ENCODE peak calls at places on chromosomes 2 and 18, in six cellular contexts. One of them, this sample, is unnamed.

GRCh38 chr2:16738361-16739225 is 73.0 kb upstream of the CYRIA start:
- DNase-seq in testis: no peak
- DNase-seq in right lobe of liver: no peak
- DNase-seq in AG10803: no peak
- DNase-seq in HFFc6: no peak
- DNase-seq in MCF 10A: peak
- DNase-seq in this sample: no peak

GRCh38 chr2:21866316-21866715 is 742.5 kb downstream of the TDRD15 start:
- DNase-seq in MCF 10A: no peak
- DNase-seq in right lobe of liver: peak
- DNase-seq in AG10803: no peak
- DNase-seq in testis: no peak
- DNase-seq in HFFc6: no peak
- DNase-seq in this sample: no peak

GRCh38 chr2:232343816-232344215 is 34.7 kb upstream of the ALPP start:
- DNase-seq in AG10803: no peak
- DNase-seq in MCF 10A: no peak
- DNase-seq in HFFc6: no peak
- DNase-seq in testis: no peak
- DNase-seq in right lobe of liver: no peak
- DNase-seq in this sample: no peak

GRCh38 chr2:23127465-23127864 is 257.5 kb upstream of the KLHL29 start:
- DNase-seq in AG10803: no peak
- DNase-seq in MCF 10A: no peak
- DNase-seq in HFFc6: no peak
- DNase-seq in testis: no peak
- DNase-seq in right lobe of liver: peak
- DNase-seq in this sample: no peak

GRCh38 chr2:143357956-143358355 is 228.7 kb downstream of the ARHGAP15 start:
- DNase-seq in testis: no peak
- DNase-seq in MCF 10A: peak
- DNase-seq in HFFc6: no peak
- DNase-seq in right lobe of liver: no peak
- DNase-seq in AG10803: no peak
- DNase-seq in this sample: no peak

GRCh38 chr2:85413592-85414421 is 3.6 kb upstream of the CAPG start:
- DNase-seq in AG10803: peak
- DNase-seq in HFFc6: peak
- DNase-seq in testis: no peak
- DNase-seq in right lobe of liver: no peak
- DNase-seq in MCF 10A: peak
- DNase-seq in this sample: no peak

GRCh38 chr18:58176915-58177717 is 133.1 kb downstream of the NEDD4L start:
- DNase-seq in HFFc6: peak
- DNase-seq in MCF 10A: peak
- DNase-seq in AG10803: peak
- DNase-seq in testis: no peak
- DNase-seq in right lobe of liver: no peak
- DNase-seq in this sample: no peak

GRCh38 chr2:152061383-152061782 is 37.5 kb downstream of the CACNB4 start:
- DNase-seq in MCF 10A: no peak
- DNase-seq in HFFc6: no peak
- DNase-seq in testis: no peak
- DNase-seq in right lobe of liver: no peak
- DNase-seq in AG10803: no peak
- DNase-seq in this sample: no peak

GRCh38 chr2:160615706-160616105 is 122.1 kb upstream of the RBMS1 start:
- DNase-seq in MCF 10A: no peak
- DNase-seq in AG10803: no peak
- DNase-seq in testis: no peak
- DNase-seq in HFFc6: no peak
- DNase-seq in right lobe of liver: no peak
- DNase-seq in this sample: no peak

GRCh38 chr2:239729681-239730566 is 295.2 kb downstream of the NDUFA10 start:
- DNase-seq in testis: no peak
- DNase-seq in right lobe of liver: peak
- DNase-seq in HFFc6: no peak
- DNase-seq in MCF 10A: no peak
- DNase-seq in AG10803: no peak
- DNase-seq in this sample: no peak

GRCh38 chr2:28475088-28475580 is 20.7 kb upstream of the PLB1 start:
- DNase-seq in HFFc6: no peak
- DNase-seq in testis: no peak
- DNase-seq in AG10803: no peak
- DNase-seq in right lobe of liver: no peak
- DNase-seq in MCF 10A: no peak
- DNase-seq in this sample: no peak

GRCh38 chr18:6341303-6341702 is 73.4 kb downstream of the L3MBTL4 start:
- DNase-seq in testis: no peak
- DNase-seq in right lobe of liver: no peak
- DNase-seq in HFFc6: no peak
- DNase-seq in MCF 10A: no peak
- DNase-seq in AG10803: no peak
- DNase-seq in this sample: no peak

GRCh38 chr18:45249306-45249705 is 366.0 kb upstream of the SLC14A2 start:
- DNase-seq in testis: no peak
- DNase-seq in AG10803: peak
- DNase-seq in HFFc6: peak
- DNase-seq in right lobe of liver: no peak
- DNase-seq in MCF 10A: no peak
- DNase-seq in this sample: no peak

GRCh38 chr2:119431155-119431975 is at the start of gene TMEM37:
- DNase-seq in MCF 10A: peak
- DNase-seq in right lobe of liver: peak
- DNase-seq in AG10803: peak
- DNase-seq in testis: peak
- DNase-seq in HFFc6: no peak
- DNase-seq in this sample: peak

GRCh38 chr2:48233005-48233404 is 296.9 kb upstream of the STON1 start:
- DNase-seq in MCF 10A: no peak
- DNase-seq in testis: no peak
- DNase-seq in HFFc6: no peak
- DNase-seq in AG10803: no peak
- DNase-seq in right lobe of liver: no peak
- DNase-seq in this sample: no peak

GRCh38 chr2:230866704-230867561 is 2.2 kb downstream of the ITM2C start:
- DNase-seq in MCF 10A: peak
- DNase-seq in testis: peak
- DNase-seq in AG10803: peak
- DNase-seq in right lobe of liver: peak
- DNase-seq in HFFc6: no peak
- DNase-seq in this sample: no peak

GRCh38 chr2:162734287-162734686 is 104.3 kb downstream of the KCNH7 start:
- DNase-seq in MCF 10A: no peak
- DNase-seq in right lobe of liver: no peak
- DNase-seq in HFFc6: no peak
- DNase-seq in testis: no peak
- DNase-seq in AG10803: no peak
- DNase-seq in this sample: no peak

GRCh38 chr2:10913501-10914271 is 2.0 kb downstream of the KCNF1 start:
- DNase-seq in HFFc6: no peak
- DNase-seq in right lobe of liver: no peak
- DNase-seq in testis: no peak
- DNase-seq in MCF 10A: no peak
- DNase-seq in AG10803: no peak
- DNase-seq in this sample: no peak

GRCh38 chr18:56575819-56576663 is 62.4 kb downstream of the TXNL1 start:
- DNase-seq in right lobe of liver: no peak
- DNase-seq in AG10803: peak
- DNase-seq in HFFc6: peak
- DNase-seq in MCF 10A: peak
- DNase-seq in testis: no peak
- DNase-seq in this sample: no peak

GRCh38 chr2:19932928-19933327 is 31.1 kb upstream of the TTC32 start:
- DNase-seq in testis: no peak
- DNase-seq in HFFc6: no peak
- DNase-seq in MCF 10A: peak
- DNase-seq in right lobe of liver: no peak
- DNase-seq in AG10803: no peak
- DNase-seq in this sample: no peak

DNA sequence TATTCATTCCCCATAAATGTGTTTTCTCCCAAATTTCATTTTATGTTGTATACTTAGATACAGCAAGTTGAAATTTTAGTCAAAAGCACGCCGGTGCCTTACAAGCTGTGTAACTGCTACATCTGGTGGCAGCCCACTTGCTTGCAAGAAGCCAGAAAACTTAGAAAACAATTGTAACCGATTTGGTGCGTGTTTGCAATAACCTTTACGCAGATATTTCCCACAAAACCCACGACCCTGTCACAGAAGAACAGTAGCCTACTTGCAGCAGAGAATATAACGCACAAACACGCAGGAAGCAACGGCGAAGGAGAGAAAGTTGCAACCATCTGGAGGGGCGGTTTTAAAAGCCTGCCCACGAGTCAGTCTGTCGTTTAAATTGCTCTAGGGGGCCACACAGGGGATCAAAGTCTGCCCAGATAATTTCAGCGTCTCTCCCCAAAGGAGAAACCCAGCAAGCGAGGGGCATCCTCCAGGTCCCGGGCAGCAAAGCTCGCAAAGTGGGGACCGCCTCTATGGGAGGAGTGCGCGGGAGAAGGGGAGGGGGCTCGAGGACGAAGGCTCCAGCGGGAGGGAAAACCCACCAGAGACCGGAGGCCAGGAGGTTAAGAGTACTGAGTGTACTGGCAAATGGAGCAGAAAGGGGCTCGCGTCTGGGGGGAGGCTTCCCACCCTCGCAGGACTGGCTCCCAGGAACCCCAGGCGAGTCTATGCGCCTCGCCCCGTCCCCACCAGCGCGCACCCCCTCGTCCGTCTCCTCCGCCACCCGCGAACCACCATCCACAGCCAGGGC is 1.2 kb downstream of the TLK1 start:
- DNase-seq in testis: peak
- DNase-seq in MCF 10A: peak
- DNase-seq in right lobe of liver: peak
- DNase-seq in AG10803: peak
- DNase-seq in HFFc6: peak
- DNase-seq in this sample: peak
- TF ChIP-seq CTCF in testis: peak
- TF ChIP-seq CTCF in MCF 10A: peak
- TF ChIP-seq CTCF in right lobe of liver: peak
- TF ChIP-seq CTCF in AG10803: peak
- TF ChIP-seq CTCF in HFFc6: peak
- TF ChIP-seq CTCF in this sample: peak

GRCh38 chr18:33716061-33716683 is 138.2 kb downstream of the ASXL3 start:
- DNase-seq in right lobe of liver: no peak
- DNase-seq in MCF 10A: no peak
- DNase-seq in HFFc6: no peak
- DNase-seq in AG10803: no peak
- DNase-seq in testis: no peak
- DNase-seq in this sample: no peak
- TF ChIP-seq CTCF in right lobe of liver: no peak
- TF ChIP-seq CTCF in MCF 10A: no peak
- TF ChIP-seq CTCF in HFFc6: no peak
- TF ChIP-seq CTCF in AG10803: no peak
- TF ChIP-seq CTCF in testis: no peak
- TF ChIP-seq CTCF in this sample: no peak

GRCh38 chr2:223306371-223306770 is 254.4 kb downstream of the KCNE4 start:
- DNase-seq in HFFc6: peak
- DNase-seq in right lobe of liver: no peak
- DNase-seq in AG10803: no peak
- DNase-seq in MCF 10A: peak
- DNase-seq in testis: no peak
- DNase-seq in this sample: no peak
- TF ChIP-seq CTCF in HFFc6: peak
- TF ChIP-seq CTCF in right lobe of liver: peak
- TF ChIP-seq CTCF in AG10803: peak
- TF ChIP-seq CTCF in MCF 10A: peak
- TF ChIP-seq CTCF in testis: no peak
- TF ChIP-seq CTCF in this sample: peak

GRCh38 chr2:57570961-57571360 is 475.6 kb upstream of the VRK2 start:
- DNase-seq in MCF 10A: no peak
- DNase-seq in AG10803: no peak
- DNase-seq in HFFc6: no peak
- DNase-seq in right lobe of liver: no peak
- DNase-seq in testis: no peak
- DNase-seq in this sample: no peak

DNA sequence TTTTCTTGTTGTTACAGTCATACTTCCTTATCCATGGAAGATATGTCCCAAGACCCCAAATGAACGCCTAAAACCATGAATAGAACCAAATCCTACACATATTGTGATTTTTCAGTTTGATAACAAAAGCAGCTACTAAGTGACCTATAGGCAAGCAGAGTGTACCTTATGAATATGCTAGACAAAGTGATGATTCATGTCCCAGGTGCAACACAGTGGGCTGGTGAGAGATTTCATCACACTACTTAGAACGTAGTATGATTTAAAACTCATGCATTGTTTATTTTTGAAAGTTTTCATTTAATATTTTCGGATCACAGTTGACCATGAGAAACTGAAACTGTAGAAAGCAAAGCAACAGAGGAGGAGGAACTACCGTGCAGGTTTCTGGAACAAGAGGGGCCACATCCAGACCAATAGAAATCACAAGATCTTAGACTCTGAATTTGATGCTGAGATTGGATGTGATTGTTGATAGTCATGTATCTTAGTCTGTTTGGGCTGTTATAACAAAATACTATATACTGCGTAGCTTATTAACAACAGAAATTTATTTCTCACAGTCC is 470.8 kb upstream of the VRK2 start:
- DNase-seq in AG10803: no peak
- DNase-seq in MCF 10A: peak
- DNase-seq in testis: no peak
- DNase-seq in right lobe of liver: no peak
- DNase-seq in HFFc6: no peak
- DNase-seq in this sample: no peak
- TF ChIP-seq CTCF in AG10803: no peak
- TF ChIP-seq CTCF in MCF 10A: no peak
- TF ChIP-seq CTCF in testis: no peak
- TF ChIP-seq CTCF in right lobe of liver: no peak
- TF ChIP-seq CTCF in HFFc6: no peak
- TF ChIP-seq CTCF in this sample: no peak

DNA sequence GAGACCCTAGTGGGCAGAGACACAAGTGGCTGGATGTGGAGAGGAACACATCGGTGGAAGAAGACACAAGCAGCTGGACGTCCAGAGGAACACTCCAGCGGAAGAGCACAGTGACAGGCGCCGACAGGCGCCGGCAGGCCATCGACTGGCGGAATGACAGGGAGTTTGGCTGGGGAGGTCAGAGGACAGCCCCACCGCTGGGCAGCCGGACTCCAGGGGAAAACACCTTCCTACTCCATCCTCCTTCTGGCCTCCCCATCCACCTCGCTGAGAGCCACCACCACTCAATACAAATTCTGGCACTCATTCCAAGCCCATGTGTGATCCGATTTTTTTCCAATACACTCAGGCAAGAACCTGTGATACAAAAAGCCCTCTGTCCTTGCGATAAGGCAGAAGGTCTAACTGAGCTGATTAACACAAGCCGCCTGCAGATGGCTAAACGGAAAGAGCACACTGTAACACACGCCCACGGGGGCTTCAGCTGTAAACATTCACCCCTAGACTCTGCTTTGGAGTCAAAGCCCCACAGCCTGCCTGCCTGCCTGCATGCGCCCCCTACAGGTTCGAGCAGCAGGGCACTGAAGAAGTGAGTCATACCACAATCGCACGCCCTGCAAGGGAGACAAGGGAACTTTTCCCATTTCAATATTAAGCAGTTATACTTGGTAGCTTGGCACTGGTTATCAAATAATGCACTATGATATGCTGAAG is 50.2 kb upstream of the LRP1B start:
- DNase-seq in right lobe of liver: no peak
- DNase-seq in MCF 10A: peak
- DNase-seq in HFFc6: no peak
- DNase-seq in testis: peak
- DNase-seq in AG10803: peak
- DNase-seq in this sample: no peak
- TF ChIP-seq CTCF in right lobe of liver: peak
- TF ChIP-seq CTCF in MCF 10A: peak
- TF ChIP-seq CTCF in HFFc6: peak
- TF ChIP-seq CTCF in testis: peak
- TF ChIP-seq CTCF in AG10803: peak
- TF ChIP-seq CTCF in this sample: no peak

GRCh38 chr2:201707753-201708152 is 9.3 kb upstream of the MPP4 start:
- DNase-seq in right lobe of liver: no peak
- DNase-seq in MCF 10A: peak
- DNase-seq in HFFc6: peak
- DNase-seq in AG10803: peak
- DNase-seq in testis: no peak
- DNase-seq in this sample: no peak
- TF ChIP-seq CTCF in right lobe of liver: no peak
- TF ChIP-seq CTCF in MCF 10A: no peak
- TF ChIP-seq CTCF in HFFc6: peak
- TF ChIP-seq CTCF in AG10803: peak
- TF ChIP-seq CTCF in testis: no peak
- TF ChIP-seq CTCF in this sample: no peak

This sample was measured in heart left ventricle.